ENCODE peak calls at places on chromosomes 2 and 18, in four cellular contexts. One of them, this sample, is unnamed.

GRCh38 chr18:58556333-58557012 is 72.4 kb downstream of the ALPK2 start:
- DNase-seq in GM12864: no peak
- DNase-seq in IMR-90: no peak
- DNase-seq in ascending aorta: no peak
- DNase-seq in this sample: peak; percentile 68

GRCh38 chr18:6406075-6406909 is 8.4 kb downstream of the L3MBTL4 start:
- DNase-seq in GM12864: no peak
- DNase-seq in IMR-90: peak; percentile 1
- DNase-seq in ascending aorta: no peak
- DNase-seq in this sample: no peak

GRCh38 chr2:85959191-85959590 is 70.4 kb upstream of the ST3GAL5 start:
- DNase-seq in GM12864: no peak
- DNase-seq in IMR-90: no peak
- DNase-seq in ascending aorta: no peak
- DNase-seq in this sample: no peak

GRCh38 chr2:36358317-36358659 is 2.7 kb downstream of the CRIM1 start:
- DNase-seq in GM12864: no peak
- DNase-seq in IMR-90: peak; percentile 55
- DNase-seq in ascending aorta: no peak
- DNase-seq in this sample: no peak

GRCh38 chr18:36672437-36673344 is 156.1 kb downstream of the TPGS2 start:
- DNase-seq in GM12864: no peak
- DNase-seq in IMR-90: peak; percentile 67
- DNase-seq in ascending aorta: peak; percentile 67
- DNase-seq in this sample: peak; percentile 17

GRCh38 chr2:229412686-229413085 is 141.6 kb upstream of the PID1 start:
- DNase-seq in GM12864: no peak
- DNase-seq in IMR-90: no peak
- DNase-seq in ascending aorta: no peak
- DNase-seq in this sample: no peak

GRCh38 chr2:18860179-18860578 is 270.8 kb upstream of the NT5C1B start:
- DNase-seq in GM12864: no peak
- DNase-seq in IMR-90: no peak
- DNase-seq in ascending aorta: no peak
- DNase-seq in this sample: no peak

GRCh38 chr2:118145207-118145606 is 56.9 kb downstream of the INSIG2 start:
- DNase-seq in GM12864: no peak
- DNase-seq in IMR-90: no peak
- DNase-seq in ascending aorta: no peak
- DNase-seq in this sample: no peak

GRCh38 chr18:37138456-37138855 is 309.5 kb downstream of the KIAA1328 start:
- DNase-seq in GM12864: no peak
- DNase-seq in IMR-90: no peak
- DNase-seq in ascending aorta: no peak
- DNase-seq in this sample: no peak

GRCh38 chr2:196949116-196949515 is 22.6 kb upstream of the PGAP1 start:
- DNase-seq in GM12864: no peak
- DNase-seq in IMR-90: no peak
- DNase-seq in ascending aorta: no peak
- DNase-seq in this sample: no peak

GRCh38 chr2:10007440-10007839 is 35.9 kb upstream of the KLF11 start:
- DNase-seq in GM12864: no peak
- DNase-seq in IMR-90: peak; percentile 27
- DNase-seq in ascending aorta: no peak
- DNase-seq in this sample: no peak

GRCh38 chr18:36187138-36187825 is at the start of gene MOCOS:
- DNase-seq in GM12864: no peak
- DNase-seq in IMR-90: peak; percentile 42
- DNase-seq in ascending aorta: peak; percentile 86
- DNase-seq in this sample: peak; percentile 69

GRCh38 chr2:160290590-160290989 is 90.5 kb upstream of the ITGB6 start:
- DNase-seq in GM12864: no peak
- DNase-seq in IMR-90: no peak
- DNase-seq in ascending aorta: no peak
- DNase-seq in this sample: no peak

GRCh38 chr2:16559263-16559662 is 106.4 kb downstream of the CYRIA start:
- DNase-seq in GM12864: no peak
- DNase-seq in IMR-90: no peak
- DNase-seq in ascending aorta: no peak
- DNase-seq in this sample: no peak

GRCh38 chr2:42569116-42569711 is 782 bp downstream of the MTA3 start:
- DNase-seq in GM12864: no peak
- DNase-seq in IMR-90: peak; percentile 12
- DNase-seq in ascending aorta: no peak
- DNase-seq in this sample: peak; percentile 41

GRCh38 chr18:80088823-80089222 is 20.2 kb upstream of the ADNP2 start:
- DNase-seq in GM12864: no peak
- DNase-seq in IMR-90: no peak
- DNase-seq in ascending aorta: no peak
- DNase-seq in this sample: no peak

GRCh38 chr2:120825370-120826259 is 89.9 kb downstream of the GLI2 start:
- DNase-seq in GM12864: no peak
- DNase-seq in IMR-90: peak; percentile 90
- DNase-seq in ascending aorta: no peak
- DNase-seq in this sample: no peak

GRCh38 chr2:16251511-16252205 is 311.3 kb downstream of the MYCN start:
- DNase-seq in GM12864: no peak
- DNase-seq in IMR-90: no peak
- DNase-seq in ascending aorta: no peak
- DNase-seq in this sample: no peak

GRCh38 chr2:184685999-184686841 is 87.9 kb downstream of the ZNF804A start:
- DNase-seq in GM12864: no peak
- DNase-seq in IMR-90: no peak
- DNase-seq in ascending aorta: no peak
- DNase-seq in this sample: no peak

GRCh38 chr2:159168707-159169106 is 117.8 kb downstream of the WDSUB1 start:
- DNase-seq in GM12864: no peak
- DNase-seq in IMR-90: peak; percentile 29
- DNase-seq in ascending aorta: no peak
- DNase-seq in this sample: no peak

GRCh38 chr2:8544786-8545631 is 136.8 kb upstream of the ID2 start:
- DNase-seq in GM12864: no peak
- DNase-seq in IMR-90: peak; percentile 93
- DNase-seq in ascending aorta: peak; percentile 81
- DNase-seq in this sample: peak; percentile 88

GRCh38 chr18:48412339-48412929 is 3.3 kb upstream of the ZBTB7C start:
- DNase-seq in GM12864: peak; percentile 13
- DNase-seq in IMR-90: no peak
- DNase-seq in ascending aorta: no peak
- DNase-seq in this sample: peak; percentile 33

GRCh38 chr2:238286551-238286950 is 1.9 kb downstream of the PER2 start:
- DNase-seq in GM12864: no peak
- DNase-seq in IMR-90: peak; percentile 86
- DNase-seq in ascending aorta: peak; percentile 94
- DNase-seq in this sample: no peak

GRCh38 chr2:221443631-221444030 is 128.5 kb downstream of the EPHA4 start:
- DNase-seq in GM12864: no peak
- DNase-seq in IMR-90: no peak
- DNase-seq in ascending aorta: no peak
- DNase-seq in this sample: no peak

GRCh38 chr2:68466361-68466777 is 725 bp downstream of the FBXO48 start:
- DNase-seq in GM12864: no peak
- DNase-seq in IMR-90: peak; percentile 78
- DNase-seq in ascending aorta: no peak
- DNase-seq in this sample: peak; percentile 36

GRCh38 chr2:163345795-163346573 is 389.8 kb downstream of the FIGN start:
- DNase-seq in GM12864: peak; percentile 21
- DNase-seq in IMR-90: peak; percentile 50
- DNase-seq in ascending aorta: no peak
- DNase-seq in this sample: peak; percentile 62

GRCh38 chr2:24844023-24844685 is 50.9 kb downstream of the CENPO start:
- DNase-seq in GM12864: no peak
- DNase-seq in IMR-90: no peak
- DNase-seq in ascending aorta: no peak
- DNase-seq in this sample: no peak

GRCh38 chr2:127954857-127955256 is 69.1 kb upstream of the AMMECR1L start:
- DNase-seq in GM12864: no peak
- DNase-seq in IMR-90: no peak
- DNase-seq in ascending aorta: no peak
- DNase-seq in this sample: no peak

GRCh38 chr2:18490901-18491300 is 69.6 kb downstream of the RDH14 start:
- DNase-seq in GM12864: no peak
- DNase-seq in IMR-90: no peak
- DNase-seq in ascending aorta: no peak
- DNase-seq in this sample: no peak

GRCh38 chr18:48590678-48591077 is 51.8 kb downstream of the CTIF start:
- DNase-seq in GM12864: no peak
- DNase-seq in IMR-90: peak; percentile 94
- DNase-seq in ascending aorta: peak; percentile 75
- DNase-seq in this sample: no peak

GRCh38 chr2:190469770-190470169 is 61.6 kb downstream of the MFSD6 start:
- DNase-seq in GM12864: no peak
- DNase-seq in IMR-90: peak; percentile 55
- DNase-seq in ascending aorta: no peak
- DNase-seq in this sample: peak; percentile 38

GRCh38 chr2:169670215-169670651 is 24.0 kb downstream of the CFAP210 start:
- DNase-seq in GM12864: no peak
- DNase-seq in IMR-90: peak; percentile 18
- DNase-seq in ascending aorta: no peak
- DNase-seq in this sample: no peak

GRCh38 chr2:8191427-8191826 is 490.4 kb upstream of the ID2 start:
- DNase-seq in GM12864: no peak
- DNase-seq in IMR-90: peak; percentile 77
- DNase-seq in ascending aorta: no peak
- DNase-seq in this sample: no peak

GRCh38 chr2:215796160-215796559 is 217.2 kb downstream of the MREG start:
- DNase-seq in GM12864: no peak
- DNase-seq in IMR-90: peak; percentile 66
- DNase-seq in ascending aorta: no peak
- DNase-seq in this sample: no peak

GRCh38 chr18:3869848-3870247 is 419.9 kb downstream of the TGIF1 start:
- DNase-seq in GM12864: no peak
- DNase-seq in IMR-90: peak; percentile 76
- DNase-seq in ascending aorta: no peak
- DNase-seq in this sample: peak; percentile 16
- TF ChIP-seq CTCF in GM12864: peak; percentile 15
- TF ChIP-seq CTCF in IMR-90: peak; percentile 71
- TF ChIP-seq CTCF in ascending aorta: peak; percentile 43
- TF ChIP-seq CTCF in this sample: no peak

DNA sequence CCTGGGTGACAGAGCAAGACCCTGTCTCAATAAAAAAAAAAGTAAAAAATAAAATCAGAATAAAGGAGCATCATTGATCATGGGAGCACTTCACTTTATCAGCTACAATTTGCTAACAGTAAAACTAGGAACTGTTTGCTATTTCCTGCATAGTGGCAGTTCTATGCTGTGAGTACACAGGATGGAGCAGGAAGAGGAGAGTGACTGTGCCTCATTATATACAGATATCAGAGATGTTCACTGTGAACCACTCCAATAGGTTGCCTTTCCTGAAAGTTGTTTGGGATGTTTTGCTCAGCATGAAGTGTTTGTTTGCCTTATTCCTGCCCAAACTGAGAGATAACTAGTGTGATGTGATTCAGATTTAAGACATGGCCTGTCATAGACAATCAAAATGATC is 151.4 kb upstream of the EPAS1 start:
- DNase-seq in GM12864: no peak
- DNase-seq in IMR-90: no peak
- DNase-seq in ascending aorta: no peak
- DNase-seq in this sample: no peak
- H3K4me3 ChIP-seq in GM12864: no peak overlapping the region
- H3K4me3 ChIP-seq in IMR-90: no peak overlapping the region
- H3K4me3 ChIP-seq in ascending aorta: no peak overlapping the region
- H3K4me3 ChIP-seq in this sample: no peak overlapping the region

DNA sequence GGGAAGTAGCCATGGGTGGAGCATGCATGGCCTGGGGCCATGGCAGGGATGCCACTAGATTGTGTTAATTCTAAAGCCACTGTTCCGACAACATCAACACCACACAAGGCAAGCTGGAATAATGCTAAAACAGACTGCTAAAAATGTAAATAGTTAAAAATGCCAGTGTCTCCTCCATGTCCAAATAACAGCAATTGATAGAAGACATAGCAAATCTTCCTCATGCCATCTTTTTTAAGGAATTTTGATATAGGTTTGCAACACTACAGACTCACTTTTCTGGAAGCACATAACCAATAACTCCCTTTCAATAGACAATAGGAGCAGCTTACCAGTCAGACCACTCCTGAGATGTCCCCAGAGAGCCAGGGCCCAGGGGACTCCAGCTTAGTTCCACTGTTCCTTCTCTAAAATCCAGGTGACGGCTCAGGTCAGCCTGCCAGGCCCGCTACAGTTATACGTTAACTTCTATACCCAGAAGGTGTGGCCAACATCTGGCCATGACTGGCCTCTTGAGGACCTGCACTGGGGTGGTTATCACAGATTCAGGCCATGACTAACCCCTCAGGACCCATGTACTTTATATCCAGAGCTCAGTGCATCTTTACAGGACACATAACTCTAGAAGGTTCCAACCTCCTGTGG is 20.3 kb downstream of the TUBB6 start:
- DNase-seq in GM12864: no peak
- DNase-seq in IMR-90: no peak
- DNase-seq in ascending aorta: peak; percentile 61
- DNase-seq in this sample: no peak
- TF ChIP-seq CTCF in GM12864: no peak
- TF ChIP-seq CTCF in IMR-90: no peak
- TF ChIP-seq CTCF in ascending aorta: no peak
- TF ChIP-seq CTCF in this sample: no peak

GRCh38 chr2:39664898-39665591 is 672 bp upstream of the TMEM178A start:
- DNase-seq in GM12864: no peak
- DNase-seq in IMR-90: no peak
- DNase-seq in ascending aorta: no peak
- DNase-seq in this sample: no peak

GRCh38 chr2:39665811-39666488 is at the start of gene TMEM178A:
- DNase-seq in GM12864: no peak
- DNase-seq in IMR-90: no peak
- DNase-seq in ascending aorta: no peak
- DNase-seq in this sample: no peak

GRCh38 chr2:39667142-39667880 is 1.6 kb downstream of the TMEM178A start:
- DNase-seq in GM12864: no peak
- DNase-seq in IMR-90: no peak
- DNase-seq in ascending aorta: no peak
- DNase-seq in this sample: no peak

GRCh38 chr2:39667881-39668276 is 2.2 kb downstream of the TMEM178A start:
- DNase-seq in GM12864: no peak
- DNase-seq in IMR-90: no peak
- DNase-seq in ascending aorta: no peak
- DNase-seq in this sample: no peak

DNA sequence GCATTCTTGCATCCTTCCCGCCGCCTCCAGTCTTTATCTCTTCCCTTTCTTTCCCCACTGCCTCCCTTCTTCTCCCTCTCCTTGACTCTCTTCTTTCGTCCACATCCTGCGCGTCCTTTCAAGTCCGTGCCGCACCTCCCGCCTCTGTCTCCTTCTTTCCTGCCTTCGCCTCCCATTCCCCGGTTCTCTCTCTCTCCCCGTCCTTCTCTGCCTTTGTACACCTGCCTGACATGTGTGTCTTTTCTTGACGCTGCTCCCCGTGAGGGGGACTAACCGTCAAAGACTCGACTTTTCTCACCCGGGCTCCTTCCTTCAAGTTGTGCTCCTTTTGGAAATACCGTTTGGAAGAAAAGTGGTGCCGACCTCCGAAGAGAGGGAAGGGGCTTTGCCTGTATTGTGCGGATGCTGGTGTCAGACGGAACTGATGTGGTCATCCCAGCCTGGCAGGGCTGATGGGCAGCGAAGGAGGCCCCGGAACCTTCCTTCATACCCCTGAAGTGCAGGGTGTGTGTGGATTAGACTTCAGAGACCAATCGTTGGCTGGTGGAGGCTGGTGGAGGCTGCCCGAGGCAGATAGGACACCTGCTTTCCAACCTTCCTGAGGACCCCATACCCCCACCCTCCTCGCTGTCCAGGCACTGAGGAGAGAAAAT is 898 bp downstream of the TMEM178A start:
- DNase-seq in GM12864: no peak
- DNase-seq in IMR-90: no peak
- DNase-seq in ascending aorta: no peak
- DNase-seq in this sample: no peak
- H3K4me3 ChIP-seq in GM12864: no peak overlapping the region
- H3K4me3 ChIP-seq in IMR-90: peak overlapping the region; percentile 10
- H3K4me3 ChIP-seq in ascending aorta: peak overlapping the region; percentile 92
- H3K4me3 ChIP-seq in this sample: no peak overlapping the region